ENCODE peak calls at places on chromosome 19, in five cellular contexts. G, V, B, W and E are unnamed samples. For H3K9me3, the result is how much of the 10 kb centered on the place peaks cover.

GRCh38 chr19:18915639-18916038 is 3.5 kb downstream of the COPE start:
- DNase-seq in G (no peak), V (no peak), B (no peak), W (no peak), E (no peak)

GRCh38 chr19:39582891-39583625 is 19.3 kb upstream of the LGALS13 start:
- DNase-seq in G (no peak), V (no peak), B (no peak), W (no peak), E (no peak)

GRCh38 chr19:48351341-48351752 is 12.4 kb downstream of the TMEM143 start:
- DNase-seq in G (peak), V (peak), B (peak), W (peak), E (peak)

GRCh38 chr19:48497728-48498575 is 13.7 kb downstream of the LMTK3 start:
- DNase-seq in G (no peak), V (no peak), B (no peak), W (no peak), E (no peak)

GRCh38 chr19:33794578-33795369 is 1.9 kb upstream of the KCTD15 start:
- DNase-seq in G (no peak), V (no peak), B (no peak), W (no peak), E (no peak)

GRCh38 chr19:37655689-37656491 is 625 bp upstream of the ZFP30 start:
- DNase-seq in G (peak), V (peak), B (peak), W (peak), E (peak)

GRCh38 chr19:38656171-38656981 is 8.9 kb downstream of the ACTN4 start:
- DNase-seq in G (peak), V (no peak), B (no peak), W (no peak), E (peak)

GRCh38 chr19:35462476-35462953 is 14.5 kb downstream of the FFAR2 start:
- DNase-seq in G (peak), V (no peak), B (no peak), W (no peak), E (peak)

GRCh38 chr19:49860716-49861100 is 6.7 kb downstream of the PNKP start:
- DNase-seq in G (no peak), V (no peak), B (no peak), W (peak), E (no peak)

GRCh38 chr19:58097349-58097748 is 682 bp downstream of the ZSCAN18 start:
- DNase-seq in G (no peak), V (no peak), B (no peak), W (no peak), E (no peak)
- H3K9me3 ChIP-seq in G (under half), V (under half), B (under half), W (under half), E (under half)

GRCh38 chr19:44438441-44438840 is 9.8 kb downstream of the ZNF229 start:
- DNase-seq in G (no peak), V (no peak), B (no peak), W (no peak), E (no peak)
- H3K9me3 ChIP-seq in G (under half), V (under half), B (half or more), W (under half), E (under half)

GRCh38 chr19:9362905-9363304 is at the start of gene ZNF177:
- DNase-seq in G (no peak), V (no peak), B (no peak), W (no peak), E (no peak)
- H3K9me3 ChIP-seq in G (under half), V (under half), B (half or more), W (under half), E (under half)

DNA sequence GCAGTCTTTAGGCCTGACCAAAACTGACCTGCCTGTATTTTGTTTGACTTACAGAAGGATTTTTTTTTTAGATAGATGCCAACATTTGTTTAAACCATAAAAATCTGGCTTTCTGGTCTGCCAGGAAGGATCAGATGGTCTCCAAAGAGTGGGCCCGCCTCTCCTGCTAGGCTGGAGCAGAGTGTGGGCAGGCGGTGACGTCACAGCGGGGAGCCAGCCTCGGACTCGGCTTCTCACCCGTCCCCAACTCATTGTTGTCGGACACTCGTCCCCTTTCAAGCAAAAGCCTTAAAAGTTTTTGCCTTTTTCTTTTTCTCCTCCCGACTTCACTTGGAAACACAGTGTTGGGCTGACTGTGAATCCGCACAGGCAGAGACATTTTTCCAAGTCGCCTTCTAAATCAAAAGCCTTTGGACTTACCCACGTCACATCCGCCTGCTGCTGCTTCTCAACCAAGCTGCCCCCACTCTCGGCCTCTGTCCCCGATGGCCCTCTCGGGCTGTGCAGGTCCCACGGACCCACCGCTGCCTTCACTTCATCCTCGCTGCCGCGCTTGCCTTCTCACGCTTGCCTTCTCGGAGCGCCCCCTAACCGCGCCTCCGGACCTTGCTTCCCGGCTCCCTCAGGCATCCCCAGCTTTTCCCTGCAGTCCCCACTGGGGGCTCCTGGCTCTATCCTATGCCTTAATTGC is 4.1 kb upstream of the ZNF135 start:
- DNase-seq in G (no peak), V (no peak), B (no peak), W (no peak), E (no peak)
- H3K9me3 ChIP-seq in G (under half), V (under half), B (under half), W (under half), E (under half)

DNA sequence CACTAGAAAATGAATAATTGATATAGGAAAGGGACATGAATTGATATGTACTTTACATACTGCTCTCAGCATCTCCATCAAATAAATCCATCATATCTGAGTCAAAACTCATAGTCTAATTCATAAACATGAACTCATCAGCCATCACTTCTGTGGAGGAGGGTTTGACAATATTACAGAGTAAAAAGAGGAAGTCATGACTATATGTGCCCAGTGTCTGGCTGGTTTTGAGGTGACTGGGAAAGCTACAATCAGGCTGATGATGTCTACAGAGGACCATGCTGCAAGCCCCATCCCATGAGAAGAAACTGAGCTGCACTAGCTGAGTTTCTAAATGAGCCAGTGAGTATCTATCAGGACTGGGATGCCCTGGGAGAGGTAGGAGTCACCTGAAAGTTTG is 417.9 kb downstream of the TSHZ3 start:
- DNase-seq in G (no peak), V (no peak), B (no peak), W (no peak), E (no peak)
- H3K9me3 ChIP-seq in G (under half), V (under half), B (under half), W (under half), E (under half)